ENCODE peak calls at places on chromosome 21, in six cellular contexts. E, N, F, Z, U and W are unnamed samples.

GRCh38 chr21:41216486-41216885 is 48.5 kb downstream of the BACE2 start:
- DNase-seq in E (no peak), N (no peak), F (no peak), Z (peak; percentile 28), U (no peak), W (no peak)

GRCh38 chr21:41186763-41187536 is 19.0 kb downstream of the BACE2 start:
- DNase-seq in E (no peak), N (no peak), F (no peak), Z (no peak), U (no peak), W (no peak)

GRCh38 chr21:44006017-44006624 is 6.0 kb upstream of the TRAPPC10 start:
- DNase-seq in E (peak; percentile 77), N (no peak), F (peak; percentile 56), Z (no peak), U (peak; percentile 90), W (peak; percentile 97)

GRCh38 chr21:38562182-38562581 is 63.9 kb upstream of the ERG start:
- DNase-seq in E (no peak), N (no peak), F (no peak), Z (no peak), U (no peak), W (no peak)

GRCh38 chr21:15976807-15977206 is 247.0 kb downstream of the USP25 start:
- DNase-seq in E (peak; percentile 1), N (no peak), F (peak; percentile 45), Z (peak; percentile 12), U (no peak), W (no peak)

GRCh38 chr21:43664358-43664757 is 5.0 kb downstream of the RRP1B start:
- DNase-seq in E (no peak), N (no peak), F (peak; percentile 83), Z (no peak), U (no peak), W (no peak)

GRCh38 chr21:41207401-41208388 is 39.7 kb downstream of the BACE2 start:
- DNase-seq in E (no peak), N (no peak), F (peak; percentile 80), Z (no peak), U (peak; percentile 86), W (no peak)

GRCh38 chr21:37176716-37177115 is 90.4 kb downstream of the VPS26C start:
- DNase-seq in E (no peak), N (no peak), F (no peak), Z (no peak), U (no peak), W (no peak)

GRCh38 chr21:21200103-21200938 is 202.1 kb downstream of the NCAM2 start:
- DNase-seq in E (peak; percentile 3), N (no peak), F (peak; percentile 84), Z (no peak), U (peak; percentile 99), W (peak; percentile 35)

GRCh38 chr21:15788847-15789548 is 59.2 kb downstream of the USP25 start:
- DNase-seq in E (no peak), N (no peak), F (peak; percentile 64), Z (no peak), U (peak; percentile 33), W (no peak)

GRCh38 chr21:31334648-31335121 is 9.4 kb downstream of the TIAM1 start:
- DNase-seq in E (no peak), N (no peak), F (no peak), Z (no peak), U (no peak), W (no peak)

GRCh38 chr21:15706686-15707085 is 23.1 kb upstream of the USP25 start:
- DNase-seq in E (peak; percentile 66), N (no peak), F (peak; percentile 95), Z (peak; percentile 26), U (peak; percentile 97), W (peak; percentile 65)

GRCh38 chr21:32140212-32141008 is 138.4 kb downstream of the MIS18A start:
- DNase-seq in E (no peak), N (no peak), F (no peak), Z (no peak), U (no peak), W (no peak)

GRCh38 chr21:37220433-37220980 is 46.6 kb downstream of the VPS26C start:
- DNase-seq in E (peak; percentile 46), N (no peak), F (peak; percentile 70), Z (peak; percentile 76), U (peak; percentile 50), W (peak; percentile 50)

GRCh38 chr21:29499734-29500343 is 201.1 kb downstream of the BACH1 start:
- DNase-seq in E (peak; percentile 51), N (no peak), F (peak; percentile 28), Z (peak; percentile 62), U (no peak), W (peak; percentile 31)

GRCh38 chr21:45405819-45406762 is 1.1 kb downstream of the COL18A1 start:
- DNase-seq in E (peak; percentile 27), N (no peak), F (peak; percentile 85), Z (no peak), U (peak; percentile 44), W (peak; percentile 73)

GRCh38 chr21:45404726-45405270 is at the start of gene COL18A1:
- DNase-seq in E (peak; percentile 22), N (no peak), F (peak; percentile 39), Z (peak; percentile 28), U (peak; percentile 42), W (peak; percentile 90)

GRCh38 chr21:45403825-45404725 is 890 bp upstream of the COL18A1 start:
- DNase-seq in E (no peak), N (no peak), F (peak; percentile 7), Z (no peak), U (peak; percentile 31), W (peak; percentile 60)

GRCh38 chr21:45406801-45407628 is 2.0 kb downstream of the COL18A1 start:
- DNase-seq in E (peak; percentile 34), N (no peak), F (peak; percentile 21), Z (no peak), U (no peak), W (no peak)

GRCh38 chr21:45405271-45405818 is 380 bp downstream of the COL18A1 start:
- DNase-seq in E (no peak), N (no peak), F (peak; percentile 41), Z (no peak), U (peak; percentile 34), W (peak; percentile 86)
- TF ChIP-seq POLR2A in E (no peak), N (no peak), F (peak; percentile 32), Z (no peak), U (peak; percentile 32), W (peak; percentile 18)

DNA sequence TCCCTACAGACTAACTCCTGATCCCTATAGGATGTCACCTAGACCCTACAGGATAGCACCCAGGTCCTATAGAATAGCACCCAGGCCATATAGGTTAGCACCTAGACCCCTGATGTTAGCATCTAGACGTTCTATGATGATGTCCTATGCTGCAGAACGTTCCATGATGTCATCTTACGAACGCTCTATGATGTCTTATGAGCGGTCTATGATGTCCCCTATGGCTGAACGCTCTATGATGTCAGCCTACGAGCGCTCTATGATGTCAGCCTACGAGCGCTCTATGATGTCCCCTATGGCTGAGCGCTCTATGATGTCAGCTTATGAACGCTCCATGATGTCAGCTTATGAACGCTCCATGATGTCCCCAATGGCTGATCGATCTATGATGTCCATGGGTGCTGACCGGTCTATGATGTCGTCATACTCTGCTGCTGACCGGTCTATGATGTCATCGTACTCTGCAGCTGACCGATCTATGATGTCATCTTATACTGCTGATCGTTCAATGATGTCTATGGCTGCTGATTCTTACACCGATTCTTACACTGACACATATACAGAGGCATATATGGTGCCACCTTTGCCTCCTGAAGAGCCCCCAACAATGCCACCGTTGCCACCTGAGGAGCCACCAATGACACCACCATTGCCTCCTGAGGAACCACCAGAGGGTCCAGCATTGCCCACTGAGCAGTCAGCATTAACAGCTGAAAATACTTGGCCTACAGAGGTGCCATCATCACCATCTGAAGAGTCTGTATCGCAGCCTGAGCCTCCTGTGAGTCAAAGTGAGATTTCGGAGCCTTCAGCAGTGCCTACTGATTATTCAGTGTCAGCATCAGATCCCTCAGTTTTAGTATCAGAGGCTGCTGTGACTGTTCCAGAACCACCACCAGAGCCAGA is 9.5 kb downstream of the SON start:
- DNase-seq in E (no peak), N (no peak), F (no peak), Z (no peak), U (peak; percentile 22), W (no peak)
- TF ChIP-seq POLR2A in E (no peak), N (peak; percentile 9), F (no peak), Z (no peak), U (no peak), W (no peak)

GRCh38 chr21:33229776-33230517 is at the start of gene IFNAR2:
- DNase-seq in E (peak; percentile 47), N (peak; percentile 89), F (peak; percentile 62), Z (peak; percentile 77), U (peak; percentile 39), W (peak; percentile 87)
- TF ChIP-seq POLR2A in E (peak; percentile 3), N (peak; percentile 58), F (peak; percentile 15), Z (peak; percentile 65), U (peak; percentile 36), W (peak; percentile 47)

DNA sequence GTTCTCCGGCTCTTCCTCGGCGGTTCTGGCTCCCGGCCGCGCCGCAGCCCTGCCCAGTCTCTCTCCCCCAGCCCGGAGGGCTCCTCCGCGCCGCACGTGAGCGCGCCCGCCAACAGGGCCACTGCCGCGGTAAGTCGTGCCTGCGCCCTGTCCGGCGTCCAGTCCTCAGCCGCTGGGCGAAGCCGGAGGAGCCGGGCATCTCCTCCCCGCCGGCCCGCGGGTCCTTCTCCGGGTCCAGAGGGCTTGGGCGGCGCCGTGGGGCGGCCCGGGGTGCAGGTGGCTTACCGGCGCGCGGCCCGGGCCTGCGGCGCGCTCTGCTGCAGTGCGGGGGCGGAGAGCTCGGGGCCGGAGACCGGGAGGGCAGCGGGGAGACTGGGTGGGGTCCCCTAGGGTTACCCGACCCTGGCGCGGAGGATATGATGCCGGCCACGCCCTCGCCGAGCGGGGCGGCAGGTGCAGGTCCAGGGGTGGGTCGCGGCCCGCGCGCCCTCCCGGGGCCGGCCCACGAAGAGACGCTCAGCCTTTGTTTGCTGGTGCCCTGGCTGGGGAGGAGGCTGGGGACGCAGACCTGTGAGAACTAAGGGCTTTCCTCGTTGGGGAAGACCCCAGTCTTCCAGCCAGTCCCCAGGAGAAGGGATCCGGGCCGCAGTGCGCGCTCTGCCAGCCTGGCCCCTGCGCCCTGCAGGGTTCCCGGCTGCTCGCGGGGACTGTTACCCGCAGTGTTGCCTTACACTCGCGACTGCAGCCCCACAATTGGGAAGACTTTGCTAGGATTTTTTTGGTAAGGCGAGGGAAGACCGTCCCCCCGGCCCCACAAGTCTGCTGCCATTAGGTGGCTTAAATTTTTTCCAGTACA is at the start of gene DOP1B:
- DNase-seq in E (no peak), N (peak; percentile 46), F (peak; percentile 23), Z (peak; percentile 66), U (no peak), W (peak; percentile 33)
- TF ChIP-seq POLR2A in E (peak; percentile 56), N (peak; percentile 42), F (peak; percentile 44), Z (peak; percentile 69), U (no peak), W (peak; percentile 80)

GRCh38 chr21:25963186-25963585 is 207.4 kb downstream of the APP start:
- DNase-seq in E (peak; percentile 15), N (no peak), F (peak; percentile 95), Z (no peak), U (peak; percentile 34), W (peak; percentile 58)
- TF ChIP-seq POLR2A in E (no peak), N (no peak), F (no peak), Z (no peak), U (no peak), W (no peak)

GRCh38 chr21:34526618-34527290 is 14.7 kb upstream of the KCNE1 start:
- DNase-seq in E (peak; percentile 93), N (no peak), F (peak; percentile 99), Z (no peak), U (peak; percentile 100), W (peak; percentile 78)
- TF ChIP-seq POLR2A in E (no peak), N (no peak), F (peak; percentile 97), Z (no peak), U (peak; percentile 99), W (peak; percentile 88)